ENCODE peak calls at places on chromosomes 3 and 15, in six cellular contexts. D is nucleus accumbens, X is T-cell, L is GM12891, E is endodermal cell, I is progenitor cell of endocrine pancreas. T is an unnamed sample.
A peak's percentile ranks its signal among the peaks of the same experiment; 100 is the strongest.

GRCh38 chr3:157436583-157437300 is at the start of gene PTX3:
- DNase-seq in D (no peak), I (no peak), X (no peak), E (peak; percentile 57), L (no peak), T (peak; percentile 30)

GRCh38 chr15:78290222-78290621 is 9.2 kb downstream of the SKIC8 start:
- DNase-seq in I (no peak), E (no peak), D (no peak), X (no peak), L (no peak), T (no peak)

GRCh38 chr3:126523745-126524428 is at the start of gene CHST13:
- DNase-seq in I (no peak), X (no peak), E (peak; percentile 88), L (no peak), D (no peak), T (peak; percentile 47)

GRCh38 chr15:60412807-60413597 is 15.2 kb upstream of the ANXA2 start:
- DNase-seq in X (no peak), E (peak; percentile 58), L (no peak), D (no peak), I (no peak), T (no peak)

GRCh38 chr3:141060287-141060686 is 9.1 kb downstream of the SPSB4 start:
- DNase-seq in L (no peak), I (no peak), E (no peak), X (no peak), D (no peak), T (no peak)

GRCh38 chr3:46670000-46670890 is 23.2 kb downstream of the ALS2CL start:
- DNase-seq in E (peak; percentile 33), D (no peak), L (peak; percentile 5), I (no peak), X (no peak), T (no peak)

GRCh38 chr3:196431193-196432136 is 762 bp downstream of the UBXN7 start:
- DNase-seq in E (no peak), L (no peak), X (no peak), I (peak; percentile 22), D (peak; percentile 54), T (peak; percentile 30)

GRCh38 chr3:137612293-137612692 is 151.8 kb upstream of the SOX14 start:
- DNase-seq in L (no peak), I (no peak), E (peak; percentile 63), X (no peak), D (no peak), T (no peak)

GRCh38 chr15:70853270-70853854 is 595 bp downstream of the LARP6 start:
- DNase-seq in D (no peak), L (peak; percentile 22), X (no peak), I (peak; percentile 39), E (peak; percentile 90), T (peak; percentile 8)

GRCh38 chr15:42498212-42499038 is 3.0 kb downstream of the SNAP23 start:
- DNase-seq in D (no peak), I (no peak), X (no peak), E (no peak), L (no peak), T (no peak)

GRCh38 chr15:69921626-69922624 is 175.8 kb downstream of the TLE3 start:
- DNase-seq in L (peak; percentile 38), D (no peak), I (no peak), E (no peak), X (no peak), T (no peak)

GRCh38 chr3:73719877-73720276 is 95.1 kb upstream of the PDZRN3 start:
- DNase-seq in D (no peak), E (no peak), I (no peak), X (no peak), L (no peak), T (no peak)

GRCh38 chr3:39809995-39810595 is 686 bp downstream of the MYRIP start:
- DNase-seq in D (no peak), I (no peak), X (no peak), E (peak; percentile 77), L (peak; percentile 6), T (no peak)

GRCh38 chr15:94083467-94083991 is 147.8 kb upstream of the MCTP2 start:
- DNase-seq in D (no peak), I (no peak), L (no peak), X (no peak), E (no peak), T (no peak)

GRCh38 chr15:40235201-40235890 is 3.5 kb upstream of the PAK6 start:
- DNase-seq in D (no peak), I (no peak), E (peak; percentile 65), L (no peak), X (no peak), T (no peak)

GRCh38 chr3:134666466-134666865 is 15.6 kb upstream of the KY start:
- DNase-seq in X (no peak), D (no peak), I (no peak), L (no peak), E (no peak), T (no peak)

GRCh38 chr3:150384517-150385212 is 23.4 kb upstream of the TSC22D2 start:
- DNase-seq in D (peak; percentile 18), E (peak; percentile 88), I (no peak), L (no peak), X (peak; percentile 30), T (peak; percentile 71)

GRCh38 chr3:18982920-18983319 is 165.4 kb upstream of the KCNH8 start:
- DNase-seq in L (no peak), E (no peak), I (no peak), X (no peak), D (no peak), T (no peak)

GRCh38 chr15:89429986-89430385 is 66.4 kb downstream of the RHCG start:
- DNase-seq in I (no peak), E (no peak), L (no peak), D (no peak), X (no peak), T (no peak)

GRCh38 chr3:109228391-109229080 is 87.8 kb downstream of the DPPA2 start:
- DNase-seq in I (no peak), E (no peak), X (no peak), D (no peak), L (no peak), T (no peak)

GRCh38 chr3:81216192-81216591 is 545.3 kb downstream of the GBE1 start:
- DNase-seq in D (no peak), L (no peak), X (no peak), E (no peak), I (no peak), T (no peak)

GRCh38 chr3:31462050-31462569 is 70.6 kb upstream of the STT3B start:
- DNase-seq in D (no peak), E (peak; percentile 62), I (no peak), L (no peak), X (peak; percentile 52), T (no peak)

GRCh38 chr3:80439490-80439889 is 671.7 kb upstream of the ROBO1 start:
- DNase-seq in X (no peak), E (no peak), D (no peak), L (no peak), I (no peak), T (no peak)

GRCh38 chr15:57916695-57917094 is 148.8 kb downstream of the ALDH1A2 start:
- DNase-seq in E (no peak), D (no peak), X (no peak), I (no peak), L (no peak), T (no peak)

GRCh38 chr3:120147072-120147871 is 53.0 kb upstream of the GSK3B start:
- DNase-seq in X (peak; percentile 48), E (peak; percentile 56), L (no peak), I (no peak), D (no peak), T (no peak)

GRCh38 chr3:45204136-45204535 is 22.0 kb downstream of the TMEM158 start:
- DNase-seq in L (no peak), D (no peak), I (no peak), E (no peak), X (no peak), T (no peak)

GRCh38 chr3:153182491-153182890 is 20.5 kb downstream of the RAP2B start:
- DNase-seq in X (no peak), L (no peak), E (no peak), D (no peak), I (no peak), T (no peak)

GRCh38 chr3:111012388-111013248 is 59.0 kb upstream of the NECTIN3 start:
- DNase-seq in E (peak; percentile 72), L (no peak), D (no peak), X (no peak), I (no peak), T (no peak)

GRCh38 chr3:105367063-105367405 is 325 bp downstream of the ALCAM start:
- DNase-seq in D (no peak), I (no peak), X (no peak), L (no peak), E (no peak), T (peak; percentile 10)

GRCh38 chr15:65028921-65029735 is at the start of gene MTFMT:
- DNase-seq in X (peak; percentile 90), I (peak; percentile 87), D (peak; percentile 80), L (peak; percentile 97), E (peak; percentile 97), T (peak; percentile 89)

GRCh38 chr3:5226783-5227182 is 39.3 kb downstream of the EDEM1 start:
- DNase-seq in X (no peak), E (no peak), D (no peak), L (no peak), I (no peak), T (no peak)

GRCh38 chr3:52523386-52524257 is 10.0 kb downstream of the NT5DC2 start:
- DNase-seq in X (no peak), E (no peak), D (no peak), L (no peak), I (no peak), T (no peak)

GRCh38 chr3:52188586-52189404 is 9.2 kb upstream of the ALAS1 start:
- DNase-seq in L (no peak), D (no peak), I (no peak), X (no peak), E (no peak), T (no peak)

T was measured in neural crest cell.